ENCODE peak calls at places on chromosomes 2 and 18, in five cellular contexts. H is GM12878, J is K562, O is H1, U is A549. T is an unnamed sample.
A peak's percentile ranks its signal among the peaks of the same experiment; 100 is the strongest.

GRCh38 chr18:45398448-45398847 is 216.8 kb upstream of the SLC14A2 start:
- DNase-seq in H (no peak), J (no peak), O (no peak), U (no peak), T (no peak)

GRCh38 chr2:105114551-105114950 is 76.7 kb downstream of the MRPS9 start:
- DNase-seq in H (no peak), J (peak; percentile 67), O (no peak), U (peak; percentile 59), T (peak; percentile 70)

GRCh38 chr2:105087273-105087672 is 49.4 kb downstream of the MRPS9 start:
- DNase-seq in H (no peak), J (no peak), O (no peak), U (no peak), T (no peak)

GRCh38 chr2:148614332-148615049 is 30.1 kb upstream of the EPC2 start:
- DNase-seq in H (peak; percentile 53), J (peak; percentile 30), O (peak; percentile 36), U (peak; percentile 4), T (no peak)

GRCh38 chr2:67412424-67412823 is 15.3 kb downstream of the ETAA1 start:
- DNase-seq in H (no peak), J (no peak), O (no peak), U (no peak), T (no peak)

GRCh38 chr2:200305797-200306718 is at the start of gene SPATS2L:
- DNase-seq in H (no peak), J (peak; percentile 63), O (no peak), U (peak; percentile 55), T (peak; percentile 95)

GRCh38 chr2:63862802-63863201 is 21.1 kb downstream of the UGP2 start:
- DNase-seq in H (no peak), J (no peak), O (no peak), U (no peak), T (peak; percentile 67)

GRCh38 chr2:171315781-171316180 is 118.0 kb downstream of the METTL8 start:
- DNase-seq in H (no peak), J (no peak), O (no peak), U (no peak), T (no peak)

GRCh38 chr18:58447342-58448190 is 181.3 kb downstream of the ALPK2 start:
- DNase-seq in H (no peak), J (no peak), O (no peak), U (no peak), T (no peak)

GRCh38 chr18:55585586-55586521 is 2.1 kb downstream of the TCF4 start:
- DNase-seq in H (no peak), J (no peak), O (no peak), U (no peak), T (no peak)
- TF ChIP-seq HDAC2 in H (no peak), J (no peak), O (no peak), U (no peak), T (no peak)

GRCh38 chr2:70902067-70902442 is 33.6 kb upstream of the ATP6V1B1 start:
- DNase-seq in H (no peak), J (no peak), O (no peak), U (no peak), T (peak; percentile 50)
- TF ChIP-seq HDAC2 in H (no peak), J (no peak), O (no peak), U (no peak), T (no peak)

GRCh38 chr18:49094979-49095632 is 144.3 kb upstream of the SMAD7 start:
- DNase-seq in H (no peak), J (no peak), O (no peak), U (no peak), T (no peak)
- TF ChIP-seq HDAC2 in H (no peak), J (no peak), O (no peak), U (no peak), T (no peak)

DNA sequence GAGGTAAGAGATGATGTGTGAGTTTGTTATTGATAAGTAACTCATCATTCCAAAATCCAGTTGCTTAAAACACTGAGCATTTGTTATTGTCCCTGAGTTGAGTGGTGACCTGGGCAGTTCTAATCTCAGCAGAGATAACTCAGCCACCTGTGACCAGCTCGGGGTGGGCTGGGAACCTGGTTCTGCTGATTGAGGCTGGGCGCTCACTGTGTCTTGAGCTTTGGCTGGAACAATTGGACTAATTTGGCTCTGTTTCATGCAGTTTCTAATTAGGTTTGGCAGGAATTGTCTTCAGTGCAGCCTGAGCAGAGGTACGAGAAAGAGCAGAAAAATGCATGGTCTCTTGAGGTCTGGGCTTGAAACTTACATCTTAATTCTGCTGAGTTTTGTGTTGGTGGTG is 144.7 kb downstream of the RNF144A start:
- DNase-seq in H (no peak), J (no peak), O (no peak), U (no peak), T (no peak)
- TF ChIP-seq HDAC2 in H (no peak), J (no peak), O (no peak), U (no peak), T (no peak)

GRCh38 chr18:9711361-9712129 is 3.4 kb downstream of the RAB31 start:
- DNase-seq in H (peak; percentile 66), J (no peak), O (no peak), U (no peak), T (no peak)
- TF ChIP-seq HDAC2 in H (no peak), J (no peak), O (no peak), U (no peak), T (no peak)

GRCh38 chr2:218367415-218368149 is 10.9 kb downstream of the CATIP start:
- DNase-seq in H (peak; percentile 51), J (peak; percentile 91), O (peak; percentile 34), U (peak; percentile 78), T (no peak)

GRCh38 chr2:218368150-218368528 is 11.5 kb downstream of the CATIP start:
- DNase-seq in H (no peak), J (no peak), O (no peak), U (no peak), T (no peak)

GRCh38 chr2:218368621-218369153 is 12.0 kb downstream of the CATIP start:
- DNase-seq in H (no peak), J (peak; percentile 31), O (no peak), U (no peak), T (no peak)

GRCh38 chr2:218370410-218371063 is 11.5 kb upstream of the SLC11A1 start:
- DNase-seq in H (no peak), J (no peak), O (no peak), U (no peak), T (peak; percentile 57)

DNA sequence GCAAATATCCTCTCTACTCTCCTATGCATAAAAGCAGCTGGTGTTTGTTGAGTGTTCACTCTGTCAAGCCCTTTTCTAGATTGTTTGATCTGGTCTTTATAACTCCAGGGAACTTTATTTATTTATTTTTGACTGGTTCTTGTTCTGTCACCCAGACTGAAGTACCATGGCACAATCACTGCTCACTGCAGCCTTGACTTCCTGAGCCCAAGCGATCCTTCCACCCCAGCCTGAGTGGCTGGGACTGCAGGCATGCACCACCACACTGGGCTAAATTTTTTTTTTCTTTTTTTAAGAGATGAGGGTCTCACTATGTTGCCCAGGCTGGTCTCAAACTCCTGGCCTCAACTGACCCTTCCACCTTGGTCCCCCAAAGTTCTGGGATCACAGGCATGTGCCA is 12.7 kb upstream of the SLC11A1 start:
- DNase-seq in H (no peak), J (no peak), O (no peak), U (no peak), T (no peak)
- TF ChIP-seq HDAC2 in H (no peak), J (no peak), O (no peak), U (no peak), T (no peak)

T was measured in HepG2.